ENCODE peak calls at places on chromosomes 16 and 17, in five cellular contexts. One of them, this sample, is unnamed.

GRCh38 chr16:7653746-7654145 is 321.1 kb downstream of the RBFOX1 start:
- DNase-seq in PC-9: no peak
- DNase-seq in GM20000: no peak
- DNase-seq in pancreas: peak; percentile 45
- DNase-seq in bronchial epithelial cell: no peak
- DNase-seq in this sample: no peak

GRCh38 chr17:4165301-4166010 is 22.5 kb downstream of the CYB5D2 start:
- DNase-seq in bronchial epithelial cell: peak; percentile 69
- DNase-seq in GM20000: no peak
- DNase-seq in pancreas: no peak
- DNase-seq in PC-9: no peak
- DNase-seq in this sample: no peak

GRCh38 chr16:3065069-3065741 is at the start of gene IL32:
- DNase-seq in pancreas: peak; percentile 82
- DNase-seq in bronchial epithelial cell: peak; percentile 78
- DNase-seq in PC-9: no peak
- DNase-seq in GM20000: peak; percentile 60
- DNase-seq in this sample: peak; percentile 77

GRCh38 chr16:1579214-1579613 is 32.7 kb downstream of the IFT140 start:
- DNase-seq in PC-9: no peak
- DNase-seq in pancreas: no peak
- DNase-seq in bronchial epithelial cell: no peak
- DNase-seq in GM20000: no peak
- DNase-seq in this sample: peak; percentile 28

GRCh38 chr17:14211778-14212177 is 24.9 kb downstream of the CDRT15 start:
- DNase-seq in pancreas: peak; percentile 62
- DNase-seq in bronchial epithelial cell: no peak
- DNase-seq in PC-9: no peak
- DNase-seq in GM20000: peak; percentile 68
- DNase-seq in this sample: peak; percentile 53

GRCh38 chr17:879546-879945 is 97.4 kb downstream of the MRM3 start:
- DNase-seq in bronchial epithelial cell: peak; percentile 93
- DNase-seq in pancreas: peak; percentile 80
- DNase-seq in GM20000: peak; percentile 81
- DNase-seq in PC-9: peak; percentile 65
- DNase-seq in this sample: peak; percentile 79

GRCh38 chr17:30241051-30241450 is 5.6 kb upstream of the SLC6A4 start:
- DNase-seq in pancreas: no peak
- DNase-seq in PC-9: no peak
- DNase-seq in bronchial epithelial cell: no peak
- DNase-seq in GM20000: no peak
- DNase-seq in this sample: no peak

GRCh38 chr16:1532081-1532760 is 1.2 kb upstream of the TMEM204 start:
- DNase-seq in pancreas: no peak
- DNase-seq in PC-9: no peak
- DNase-seq in bronchial epithelial cell: no peak
- DNase-seq in GM20000: peak; percentile 38
- DNase-seq in this sample: no peak

GRCh38 chr17:13114601-13115024 is 96.8 kb upstream of the ELAC2 start:
- DNase-seq in PC-9: no peak
- DNase-seq in bronchial epithelial cell: no peak
- DNase-seq in pancreas: peak; percentile 67
- DNase-seq in GM20000: peak; percentile 44
- DNase-seq in this sample: peak; percentile 13

GRCh38 chr16:83653785-83654184 is 154.0 kb upstream of the HSBP1 start:
- DNase-seq in bronchial epithelial cell: no peak
- DNase-seq in GM20000: no peak
- DNase-seq in PC-9: no peak
- DNase-seq in pancreas: no peak
- DNase-seq in this sample: no peak

GRCh38 chr16:89921699-89922476 is 1.3 kb upstream of the TUBB3 start:
- DNase-seq in pancreas: peak; percentile 78
- DNase-seq in GM20000: no peak
- DNase-seq in PC-9: peak; percentile 79
- DNase-seq in bronchial epithelial cell: peak; percentile 87
- DNase-seq in this sample: peak; percentile 54

GRCh38 chr17:46925185-46925858 is 2.4 kb downstream of the GOSR2 start:
- DNase-seq in pancreas: no peak
- DNase-seq in GM20000: no peak
- DNase-seq in bronchial epithelial cell: no peak
- DNase-seq in PC-9: no peak
- DNase-seq in this sample: no peak

GRCh38 chr17:42016411-42016831 is 818 bp downstream of the DNAJC7 start:
- DNase-seq in bronchial epithelial cell: peak; percentile 23
- DNase-seq in PC-9: no peak
- DNase-seq in pancreas: no peak
- DNase-seq in GM20000: peak; percentile 10
- DNase-seq in this sample: peak; percentile 36

GRCh38 chr17:73423159-73423715 is 111.4 kb upstream of the CDC42EP4 start:
- DNase-seq in PC-9: no peak
- DNase-seq in bronchial epithelial cell: no peak
- DNase-seq in GM20000: no peak
- DNase-seq in pancreas: no peak
- DNase-seq in this sample: no peak

GRCh38 chr16:85619089-85619850 is 6.1 kb downstream of the GSE1 start:
- DNase-seq in bronchial epithelial cell: no peak
- DNase-seq in PC-9: no peak
- DNase-seq in GM20000: no peak
- DNase-seq in pancreas: no peak
- DNase-seq in this sample: no peak

GRCh38 chr17:37067555-37068111 is 118.9 kb downstream of the AATF start:
- DNase-seq in pancreas: peak; percentile 62
- DNase-seq in PC-9: peak; percentile 94
- DNase-seq in GM20000: no peak
- DNase-seq in bronchial epithelial cell: peak; percentile 82
- DNase-seq in this sample: no peak

GRCh38 chr17:60442271-60443201 is 20.2 kb downstream of the CHCT1 start:
- DNase-seq in pancreas: no peak
- DNase-seq in bronchial epithelial cell: peak; percentile 34
- DNase-seq in GM20000: no peak
- DNase-seq in PC-9: no peak
- DNase-seq in this sample: no peak

GRCh38 chr16:89481556-89481955 is 8.8 kb downstream of the ANKRD11 start:
- DNase-seq in pancreas: no peak
- DNase-seq in PC-9: no peak
- DNase-seq in bronchial epithelial cell: peak; percentile 70
- DNase-seq in GM20000: no peak
- DNase-seq in this sample: no peak

GRCh38 chr17:44820631-44821196 is 9.4 kb downstream of the GJC1 start:
- DNase-seq in PC-9: peak; percentile 95
- DNase-seq in GM20000: no peak
- DNase-seq in pancreas: no peak
- DNase-seq in bronchial epithelial cell: peak; percentile 87
- DNase-seq in this sample: no peak

GRCh38 chr17:69093279-69093789 is 32.6 kb upstream of the ABCA9 start:
- DNase-seq in pancreas: no peak
- DNase-seq in GM20000: peak; percentile 11
- DNase-seq in PC-9: no peak
- DNase-seq in bronchial epithelial cell: no peak
- DNase-seq in this sample: no peak

GRCh38 chr17:49050611-49051010 is 53.4 kb downstream of the IGF2BP1 start:
- DNase-seq in pancreas: no peak
- DNase-seq in GM20000: no peak
- DNase-seq in PC-9: no peak
- DNase-seq in bronchial epithelial cell: no peak
- DNase-seq in this sample: no peak

GRCh38 chr17:68095205-68095811 is 59.8 kb downstream of the KPNA2 start:
- DNase-seq in PC-9: no peak
- DNase-seq in bronchial epithelial cell: no peak
- DNase-seq in GM20000: no peak
- DNase-seq in pancreas: no peak
- DNase-seq in this sample: no peak

GRCh38 chr17:79969906-79970305 is 65.8 kb downstream of the TBC1D16 start:
- DNase-seq in pancreas: no peak
- DNase-seq in PC-9: no peak
- DNase-seq in bronchial epithelial cell: peak; percentile 23
- DNase-seq in GM20000: no peak
- DNase-seq in this sample: no peak

GRCh38 chr16:86462334-86463084 is 47.8 kb upstream of the FOXF1 start:
- DNase-seq in bronchial epithelial cell: no peak
- DNase-seq in pancreas: no peak
- DNase-seq in GM20000: no peak
- DNase-seq in PC-9: no peak
- DNase-seq in this sample: no peak

GRCh38 chr17:76958974-76959373 is 90.8 kb downstream of the MGAT5B start:
- DNase-seq in PC-9: no peak
- DNase-seq in GM20000: no peak
- DNase-seq in pancreas: no peak
- DNase-seq in bronchial epithelial cell: no peak
- DNase-seq in this sample: no peak

GRCh38 chr17:15289285-15290185 is 24.4 kb upstream of the PMP22 start:
- DNase-seq in pancreas: no peak
- DNase-seq in PC-9: peak; percentile 54
- DNase-seq in GM20000: no peak
- DNase-seq in bronchial epithelial cell: peak; percentile 75
- DNase-seq in this sample: no peak

GRCh38 chr17:38550661-38551060 is 55.1 kb downstream of the SRCIN1 start:
- DNase-seq in bronchial epithelial cell: peak; percentile 90
- DNase-seq in GM20000: no peak
- DNase-seq in pancreas: peak; percentile 68
- DNase-seq in PC-9: no peak
- DNase-seq in this sample: no peak

GRCh38 chr16:63461248-63461841 is 1425.1 kb upstream of the CDH8 start:
- DNase-seq in pancreas: no peak
- DNase-seq in bronchial epithelial cell: peak; percentile 42
- DNase-seq in GM20000: no peak
- DNase-seq in PC-9: no peak
- DNase-seq in this sample: no peak

GRCh38 chr17:35674552-35674951 is 56.9 kb upstream of the RASL10B start:
- DNase-seq in GM20000: no peak
- DNase-seq in pancreas: no peak
- DNase-seq in PC-9: no peak
- DNase-seq in bronchial epithelial cell: no peak
- DNase-seq in this sample: no peak

DNA sequence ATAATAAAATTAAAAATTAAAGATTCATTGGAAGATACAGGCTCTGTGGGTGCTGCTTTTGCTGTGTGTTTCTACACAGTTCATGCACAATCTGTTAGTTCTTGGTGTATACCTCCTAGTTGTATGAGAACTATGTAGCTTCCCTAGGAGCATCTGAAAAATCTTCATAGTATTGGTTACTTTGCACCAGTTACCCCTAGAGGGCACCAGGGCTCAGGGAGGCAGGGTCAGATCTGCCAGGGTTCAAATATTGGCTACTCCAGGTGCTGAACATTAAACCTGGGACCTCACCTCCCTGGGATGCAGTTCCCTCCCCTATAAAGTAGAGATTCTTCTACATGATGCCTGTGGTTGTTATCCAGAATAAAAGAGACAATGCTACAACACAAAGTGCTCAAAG is 583.0 kb upstream of the CDH11 start:
- DNase-seq in bronchial epithelial cell: no peak
- DNase-seq in PC-9: no peak
- DNase-seq in GM20000: no peak
- DNase-seq in pancreas: no peak
- DNase-seq in this sample: no peak
- TF ChIP-seq CTCF in bronchial epithelial cell: peak; percentile 43
- TF ChIP-seq CTCF in PC-9: no peak
- TF ChIP-seq CTCF in GM20000: no peak
- TF ChIP-seq CTCF in pancreas: no peak
- TF ChIP-seq CTCF in this sample: no peak

GRCh38 chr17:9517396-9517795 is 58.2 kb downstream of the STX8 start:
- DNase-seq in pancreas: no peak
- DNase-seq in bronchial epithelial cell: no peak
- DNase-seq in PC-9: no peak
- DNase-seq in GM20000: no peak
- DNase-seq in this sample: peak; percentile 42
- TF ChIP-seq CTCF in pancreas: no peak
- TF ChIP-seq CTCF in bronchial epithelial cell: no peak
- TF ChIP-seq CTCF in PC-9: no peak
- TF ChIP-seq CTCF in GM20000: no peak
- TF ChIP-seq CTCF in this sample: no peak

GRCh38 chr16:58451945-58452401 is 48.0 kb upstream of the NDRG4 start:
- DNase-seq in PC-9: peak; percentile 85
- DNase-seq in pancreas: no peak
- DNase-seq in bronchial epithelial cell: peak; percentile 35
- DNase-seq in GM20000: no peak
- DNase-seq in this sample: no peak
- TF ChIP-seq CTCF in PC-9: no peak
- TF ChIP-seq CTCF in pancreas: no peak
- TF ChIP-seq CTCF in bronchial epithelial cell: no peak
- TF ChIP-seq CTCF in GM20000: no peak
- TF ChIP-seq CTCF in this sample: no peak

GRCh38 chr16:66661210-66661560 is 35.4 kb downstream of the CMTM4 start:
- DNase-seq in bronchial epithelial cell: no peak
- DNase-seq in PC-9: no peak
- DNase-seq in GM20000: no peak
- DNase-seq in pancreas: no peak
- DNase-seq in this sample: no peak

GRCh38 chr16:66658860-66659190 is 37.7 kb downstream of the CMTM4 start:
- DNase-seq in GM20000: no peak
- DNase-seq in bronchial epithelial cell: no peak
- DNase-seq in pancreas: no peak
- DNase-seq in PC-9: no peak
- DNase-seq in this sample: no peak

GRCh38 chr16:66660422-66661209 is 35.9 kb downstream of the CMTM4 start:
- DNase-seq in pancreas: peak; percentile 62
- DNase-seq in PC-9: no peak
- DNase-seq in GM20000: no peak
- DNase-seq in bronchial epithelial cell: peak; percentile 86
- DNase-seq in this sample: no peak

GRCh38 chr16:66656547-66656946 is 40.0 kb downstream of the CMTM4 start:
- DNase-seq in PC-9: no peak
- DNase-seq in pancreas: no peak
- DNase-seq in GM20000: no peak
- DNase-seq in bronchial epithelial cell: no peak
- DNase-seq in this sample: no peak

DNA sequence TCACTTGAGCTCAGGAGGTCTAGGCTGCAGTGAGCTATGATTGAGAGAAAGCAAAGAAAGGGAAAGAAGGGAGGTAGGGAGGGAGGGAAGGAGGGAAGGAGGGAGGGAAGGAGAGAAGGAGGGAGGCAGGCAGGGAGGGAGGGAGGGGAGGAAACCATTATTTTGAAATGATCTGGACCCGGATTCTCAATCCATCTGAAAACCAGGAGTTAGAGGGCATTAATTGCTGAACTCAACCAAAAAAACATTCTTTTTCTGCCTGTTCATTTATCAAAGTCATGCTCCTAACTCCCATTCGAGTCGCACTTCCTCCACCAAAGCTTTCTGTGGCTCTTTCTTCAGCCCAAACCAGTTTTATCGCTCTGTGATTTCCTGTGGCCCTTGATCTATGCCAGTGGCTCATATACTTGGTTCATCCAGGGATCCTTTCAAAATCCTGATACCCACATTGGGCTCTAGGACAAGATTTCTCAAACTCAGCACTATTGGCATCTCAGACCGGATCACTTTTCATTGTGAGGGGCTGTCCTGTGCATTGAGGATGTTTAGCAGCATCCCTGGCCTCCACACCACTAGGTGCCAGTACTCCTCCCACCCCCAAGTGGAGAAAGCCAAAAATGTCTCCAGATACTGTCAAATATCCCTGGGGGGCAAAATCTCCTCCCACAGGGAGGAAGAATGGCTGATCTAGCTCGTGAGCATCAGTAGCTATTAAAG is 38.2 kb downstream of the CMTM4 start:
- DNase-seq in pancreas: no peak
- DNase-seq in bronchial epithelial cell: no peak
- DNase-seq in GM20000: no peak
- DNase-seq in PC-9: no peak
- DNase-seq in this sample: no peak
- TF ChIP-seq CTCF in pancreas: no peak
- TF ChIP-seq CTCF in bronchial epithelial cell: no peak
- TF ChIP-seq CTCF in GM20000: no peak
- TF ChIP-seq CTCF in PC-9: no peak
- TF ChIP-seq CTCF in this sample: no peak